ENCODE peak calls at places on chromosome 7, in four cellular contexts. D is K562, F is HepG2, E is H1. W is an unnamed sample.

GRCh38 chr7:131555565-131556054 is 818 bp downstream of the PODXL start:
- DNase-seq in D (no peak), F (no peak), E (no peak), W (no peak)

GRCh38 chr7:140646931-140647647 is 6.5 kb upstream of the DENND2A start:
- DNase-seq in D (peak; percentile 76), F (peak; percentile 49), E (no peak), W (peak; percentile 50)

GRCh38 chr7:895451-896052 is 19.2 kb downstream of the GET4 start:
- DNase-seq in D (no peak), F (no peak), E (no peak), W (no peak)

GRCh38 chr7:82507976-82508677 is 64.5 kb upstream of the CACNA2D1 start:
- DNase-seq in D (no peak), F (no peak), E (no peak), W (no peak)

GRCh38 chr7:91239171-91239604 is 25.0 kb upstream of the FZD1 start:
- DNase-seq in D (no peak), F (no peak), E (no peak), W (no peak)

GRCh38 chr7:17248527-17248926 is 49.9 kb upstream of the AHR start:
- DNase-seq in D (no peak), F (no peak), E (no peak), W (no peak)

GRCh38 chr7:128217030-128217805 is 23.9 kb upstream of the LEP start:
- DNase-seq in D (peak; percentile 72), F (no peak), E (no peak), W (no peak)

GRCh38 chr7:158723714-158724385 is 19.2 kb upstream of the NCAPG2 start:
- DNase-seq in D (no peak), F (no peak), E (no peak), W (no peak)

GRCh38 chr7:42144253-42145002 is 92.6 kb downstream of the GLI3 start:
- DNase-seq in D (no peak), F (no peak), E (no peak), W (no peak)

GRCh38 chr7:96346291-96346953 is 24.5 kb upstream of the SLC25A13 start:
- DNase-seq in D (no peak), F (no peak), E (no peak), W (no peak)

GRCh38 chr7:131471605-131472004 is 84.8 kb downstream of the PODXL start:
- DNase-seq in D (no peak), F (no peak), E (no peak), W (no peak)

GRCh38 chr7:38673795-38674194 is 42.6 kb upstream of the AMPH start:
- DNase-seq in D (no peak), F (no peak), E (no peak), W (no peak)

GRCh38 chr7:98713411-98713810 is 96.3 kb downstream of the NPTX2 start:
- DNase-seq in D (no peak), F (no peak), E (no peak), W (no peak)

GRCh38 chr7:13989944-13990295 is 454 bp upstream of the ETV1 start:
- DNase-seq in D (no peak), F (no peak), E (no peak), W (no peak)

GRCh38 chr7:64633401-64633800 is 32.5 kb upstream of the ZNF107 start:
- DNase-seq in D (no peak), F (no peak), E (no peak), W (no peak)

GRCh38 chr7:143299840-143300239 is 11.7 kb downstream of the CASP2 start:
- DNase-seq in D (peak; percentile 62), F (peak; percentile 36), E (no peak), W (peak; percentile 23)

GRCh38 chr7:114358911-114359310 is 55.7 kb upstream of the FOXP2 start:
- DNase-seq in D (no peak), F (no peak), E (no peak), W (no peak)

GRCh38 chr7:158811461-158811860 is 17.8 kb downstream of the ESYT2 start:
- DNase-seq in D (no peak), F (no peak), E (no peak), W (no peak)

GRCh38 chr7:85699482-85699881 is 512.6 kb upstream of the SEMA3D start:
- DNase-seq in D (no peak), F (no peak), E (no peak), W (no peak)

GRCh38 chr7:141999219-141999618 is 3.5 kb downstream of the MGAM start:
- DNase-seq in D (no peak), F (no peak), E (no peak), W (no peak)

GRCh38 chr7:84546403-84546802 is 351.8 kb upstream of the SEMA3A start:
- DNase-seq in D (no peak), F (peak; percentile 12), E (no peak), W (no peak)

GRCh38 chr7:82755705-82756551 is 312.4 kb upstream of the CACNA2D1 start:
- DNase-seq in D (no peak), F (no peak), E (no peak), W (no peak)

GRCh38 chr7:31133497-31133896 is 81.4 kb downstream of the ADCYAP1R1 start:
- DNase-seq in D (no peak), F (no peak), E (no peak), W (no peak)

GRCh38 chr7:41007351-41007751 is 695.5 kb downstream of the INHBA start:
- DNase-seq in D (no peak), F (no peak), E (no peak), W (no peak)

GRCh38 chr7:107045980-107046379 is 1.5 kb downstream of the PRKAR2B start:
- DNase-seq in D (peak; percentile 58), F (no peak), E (no peak), W (no peak)

GRCh38 chr7:47819054-47819920 is 129.0 kb downstream of the PKD1L1 start:
- DNase-seq in D (peak; percentile 54), F (peak; percentile 70), E (no peak), W (peak; percentile 34)

GRCh38 chr7:116173051-116174028 is 37.0 kb upstream of the TES start:
- DNase-seq in D (peak; percentile 39), F (peak; percentile 77), E (no peak), W (peak; percentile 55)

GRCh38 chr7:23470290-23471089 is at the start of gene IGF2BP3:
- DNase-seq in D (peak; percentile 64), F (peak; percentile 91), E (peak; percentile 91), W (peak; percentile 97)

GRCh38 chr7:1560620-1561031 is 4.6 kb upstream of the TMEM184A start:
- DNase-seq in D (no peak), F (no peak), E (no peak), W (no peak)

GRCh38 chr7:149027560-149028345 is 552 bp downstream of the PDIA4 start:
- DNase-seq in D (no peak), F (no peak), E (no peak), W (no peak)

GRCh38 chr7:112504093-112504695 is 23.4 kb downstream of the LSMEM1 start:
- DNase-seq in D (no peak), F (no peak), E (no peak), W (no peak)

GRCh38 chr7:14377646-14378266 is 388.3 kb upstream of the ETV1 start:
- DNase-seq in D (no peak), F (no peak), E (no peak), W (no peak)

GRCh38 chr7:19916011-19916410 is 142.6 kb upstream of the TMEM196 start:
- DNase-seq in D (no peak), F (no peak), E (no peak), W (peak; percentile 29)

GRCh38 chr7:123024989-123025758 is 29.7 kb upstream of the TAS2R16 start:
- DNase-seq in D (no peak), F (no peak), E (no peak), W (no peak)

GRCh38 chr7:339696-340095 is 49.7 kb downstream of the FOXL3 start:
- DNase-seq in D (no peak), F (no peak), E (no peak), W (no peak)

GRCh38 chr7:37441405-37441797 is 7.3 kb downstream of the ELMO1 start:
- DNase-seq in D (no peak), F (no peak), E (no peak), W (no peak)

GRCh38 chr7:54330216-54330800 is 211.9 kb upstream of the VSTM2A start:
- DNase-seq in D (no peak), F (no peak), E (no peak), W (no peak)
- TF ChIP-seq FOSL1 in D (no peak), F (no peak), E (no peak), W (no peak)

GRCh38 chr7:155119801-155120382 is 49.8 kb downstream of the HTR5A start:
- DNase-seq in D (no peak), F (no peak), E (no peak), W (no peak)
- TF ChIP-seq JUND in D (no peak), F (no peak), E (no peak), W (no peak)

GRCh38 chr7:134196439-134196838 is 69.3 kb downstream of the LRGUK start:
- DNase-seq in D (no peak), F (no peak), E (no peak), W (no peak)
- TF ChIP-seq FOSL1 in D (no peak), F (no peak), E (no peak), W (no peak)

DNA sequence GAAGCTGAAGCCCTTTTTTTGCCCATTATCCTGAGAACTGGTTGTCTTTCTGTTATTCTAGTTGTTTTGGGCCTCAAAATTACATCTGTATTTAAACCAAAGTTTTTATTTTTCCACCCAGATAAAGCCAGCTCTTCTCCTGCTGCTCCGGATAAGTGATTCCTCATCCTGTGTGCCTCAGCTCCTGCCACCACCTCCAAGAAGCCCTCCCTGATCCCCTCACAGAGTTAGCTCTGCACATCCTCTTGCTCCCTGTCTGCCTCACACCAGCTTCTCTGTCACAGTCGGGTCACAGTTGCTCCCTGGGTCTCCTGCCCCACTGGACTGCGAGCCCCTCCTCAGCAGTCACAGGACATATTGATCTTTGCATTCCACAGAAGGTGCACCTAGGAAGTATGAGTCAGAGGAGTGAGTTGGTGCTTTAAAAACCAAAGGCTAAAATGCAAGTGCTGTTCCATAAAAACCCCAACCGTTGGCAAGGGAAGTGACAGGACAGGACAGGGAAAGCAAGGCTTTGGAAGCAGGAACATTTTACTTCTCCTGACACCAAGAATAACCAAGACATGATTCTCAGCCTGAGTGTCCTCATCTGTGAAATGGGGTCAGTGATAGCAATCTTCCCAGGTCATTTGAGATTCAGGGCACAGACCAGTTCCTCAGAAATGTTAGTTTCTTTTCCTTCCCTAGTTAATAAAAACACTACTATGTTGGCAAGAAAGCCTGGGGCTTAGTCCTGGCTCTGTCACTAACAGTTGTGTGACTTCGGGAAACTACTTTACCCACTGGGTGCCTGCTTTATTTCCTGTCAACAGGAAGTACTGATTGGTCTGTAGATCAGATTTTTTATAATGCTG is 36.5 kb upstream of the EEPD1 start:
- DNase-seq in D (no peak), F (peak; percentile 67), E (no peak), W (peak; percentile 56)
- TF ChIP-seq JUND in D (no peak), F (peak; percentile 74), E (no peak), W (peak; percentile 80)

DNA sequence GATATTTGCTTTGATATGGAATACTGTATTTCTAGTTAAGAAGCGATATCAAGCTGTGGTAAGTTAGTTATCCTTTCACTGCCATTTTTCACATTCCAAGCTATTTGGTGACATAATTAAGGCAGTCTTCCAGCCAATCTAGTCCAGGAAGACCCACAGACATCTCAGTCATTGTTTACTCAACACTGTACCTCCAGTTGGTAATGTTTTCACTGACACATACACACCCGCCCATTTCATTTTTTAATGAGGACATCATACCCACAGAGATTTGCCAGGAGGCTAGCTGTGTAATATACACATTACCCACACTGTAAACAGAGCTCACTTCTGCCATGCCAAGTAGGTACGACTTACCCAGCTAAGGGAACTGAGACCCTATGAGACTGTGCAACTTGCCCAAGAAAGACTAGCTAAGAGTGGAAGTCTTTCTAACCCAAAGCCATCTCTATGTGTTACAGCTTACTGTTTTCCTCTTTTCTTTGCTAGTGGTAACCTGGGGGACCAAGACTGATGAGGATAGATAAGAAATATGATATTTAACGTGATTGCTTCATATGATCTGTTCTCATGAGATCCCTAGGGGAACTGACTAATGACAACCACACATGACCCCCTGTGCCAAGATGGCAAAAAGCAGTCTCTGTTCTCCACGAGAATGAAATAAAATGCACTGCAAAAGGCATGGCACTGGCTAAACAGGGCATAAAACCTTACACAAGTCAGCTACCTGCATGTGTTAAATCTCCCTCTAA is 179.0 kb downstream of the DGKI start:
- DNase-seq in D (no peak), F (no peak), E (no peak), W (no peak)
- TF ChIP-seq FOSL1 in D (no peak), F (no peak), E (no peak), W (no peak)

W was measured in HCT116.